ENCODE peak calls at places on chromosomes 16 and 17, in ten cellular contexts. Q, N, E, R, L, G, S, J, Y and P are unnamed samples.
A peak's percentile ranks its signal among the peaks of the same experiment; 100 is the strongest.

GRCh38 chr17:76911299-76912007 is 43.2 kb downstream of the MGAT5B start:
- DNase-seq in E (peak; percentile 48), G (no peak), Y (no peak), S (no peak), J (no peak), R (no peak), Q (no peak), L (no peak), N (no peak), P (no peak)

GRCh38 chr16:67022531-67023214 is 6.3 kb upstream of the CBFB start:
- DNase-seq in S (no peak), Y (no peak), N (peak; percentile 14), R (no peak), G (no peak), Q (peak; percentile 22), E (no peak), L (peak; percentile 43), J (no peak), P (no peak)

GRCh38 chr17:62092784-62093183 is 27.7 kb upstream of the MED13 start:
- DNase-seq in S (no peak), Q (no peak), E (no peak), J (no peak), G (no peak), R (no peak), L (no peak), N (no peak), Y (no peak), P (no peak)

GRCh38 chr16:8130197-8130596 is 460.1 kb downstream of the TMEM114 start:
- DNase-seq in Y (no peak), E (no peak), Q (no peak), R (no peak), L (no peak), N (no peak), J (no peak), G (no peak), S (no peak), P (no peak)

GRCh38 chr17:17060001-17060929 is 18.0 kb downstream of the MPRIP start:
- DNase-seq in E (no peak), G (no peak), Q (no peak), Y (no peak), J (peak; percentile 62), R (no peak), N (no peak), S (no peak), L (no peak), P (peak; percentile 53)

GRCh38 chr16:49441366-49441780 is 67.8 kb downstream of the C16orf78 start:
- DNase-seq in S (no peak), J (peak; percentile 89), N (no peak), Q (no peak), Y (peak; percentile 71), R (peak; percentile 39), L (peak; percentile 8), G (no peak), E (no peak), P (no peak)

GRCh38 chr16:89193021-89193575 is 7.2 kb downstream of the SLC22A31 start:
- DNase-seq in G (no peak), Y (no peak), S (peak; percentile 86), E (peak; percentile 95), L (peak; percentile 97), Q (no peak), J (peak; percentile 89), R (peak; percentile 48), N (peak; percentile 75), P (peak; percentile 91)

GRCh38 chr17:50270430-50271172 is 3.7 kb upstream of the TMEM92 start:
- DNase-seq in G (no peak), E (peak; percentile 81), R (no peak), N (peak; percentile 85), J (peak; percentile 71), Q (peak; percentile 55), L (peak; percentile 84), S (peak; percentile 81), Y (no peak), P (peak; percentile 90)

GRCh38 chr17:1197379-1197778 is 17.6 kb upstream of the ABR start:
- DNase-seq in G (no peak), L (peak; percentile 90), S (peak; percentile 40), J (no peak), E (peak; percentile 73), Y (no peak), N (peak; percentile 15), R (peak; percentile 58), Q (no peak), P (no peak)

GRCh38 chr16:20147091-20147490 is 73.4 kb upstream of the GPR139 start:
- DNase-seq in Y (no peak), Q (no peak), L (no peak), S (no peak), N (no peak), G (no peak), E (no peak), J (no peak), R (no peak), P (no peak)

GRCh38 chr17:6456914-6457687 is 12.8 kb downstream of the PIMREG start:
- DNase-seq in J (peak; percentile 62), G (no peak), N (peak; percentile 28), L (peak; percentile 65), S (peak; percentile 76), Y (no peak), E (peak; percentile 90), R (peak; percentile 53), Q (peak; percentile 61), P (no peak)

GRCh38 chr16:78122774-78123315 is 23.4 kb downstream of the WWOX start:
- DNase-seq in J (no peak), N (peak; percentile 76), Q (peak; percentile 60), E (no peak), L (peak; percentile 75), R (peak; percentile 19), G (no peak), Y (no peak), S (peak; percentile 53), P (no peak)

GRCh38 chr16:23254338-23254737 is 47.8 kb upstream of the SCNN1B start:
- DNase-seq in S (peak; percentile 48), J (no peak), Y (no peak), N (peak; percentile 68), G (no peak), Q (peak; percentile 40), E (no peak), L (no peak), R (no peak), P (no peak)

GRCh38 chr17:44988256-44988942 is 20.3 kb upstream of the C1QL1 start:
- DNase-seq in Y (no peak), N (no peak), G (no peak), R (no peak), L (no peak), Q (no peak), S (no peak), J (no peak), E (no peak), P (no peak)

GRCh38 chr16:49592507-49593422 is 219.2 kb downstream of the C16orf78 start:
- DNase-seq in Y (no peak), R (no peak), L (peak; percentile 43), Q (no peak), N (peak; percentile 14), G (no peak), S (peak; percentile 7), J (peak; percentile 56), E (no peak), P (no peak)

GRCh38 chr17:20074001-20074400 is 64.8 kb downstream of the SPECC1 start:
- DNase-seq in S (no peak), E (no peak), G (no peak), J (no peak), N (no peak), Y (no peak), R (no peak), L (peak; percentile 31), Q (no peak), P (no peak)

GRCh38 chr17:46773676-46774075 is 44.8 kb downstream of the WNT3 start:
- DNase-seq in G (no peak), N (no peak), L (no peak), Y (no peak), Q (no peak), J (no peak), R (no peak), E (no peak), S (no peak), P (peak; percentile 81)

GRCh38 chr16:49543315-49543946 is 169.8 kb downstream of the C16orf78 start:
- DNase-seq in Y (no peak), Q (no peak), S (no peak), J (peak; percentile 51), N (no peak), G (no peak), R (peak; percentile 55), L (no peak), E (no peak), P (peak; percentile 69)

GRCh38 chr17:9890124-9890523 is 14.9 kb downstream of the RCVRN start:
- DNase-seq in Q (peak; percentile 10), S (no peak), Y (no peak), E (no peak), R (no peak), G (no peak), J (no peak), N (no peak), L (peak; percentile 29), P (no peak)
- TF ChIP-seq CTCF in Q (peak; percentile 81), S (peak; percentile 34), Y (peak; percentile 62), E (no peak), R (peak; percentile 32), G (peak; percentile 21), J (no peak), N (peak; percentile 60), L (no peak), P (peak; percentile 77)

GRCh38 chr17:79702071-79702470 is 28.7 kb upstream of the ENPP7 start:
- DNase-seq in J (no peak), E (no peak), N (no peak), R (no peak), G (no peak), Q (no peak), S (no peak), Y (no peak), L (no peak), P (no peak)
- TF ChIP-seq CTCF in J (no peak), E (no peak), N (no peak), R (no peak), G (no peak), Q (peak; percentile 27), S (no peak), Y (no peak), L (no peak), P (peak; percentile 31)

GRCh38 chr16:84115919-84116719 is 623 bp downstream of the MBTPS1 start:
- DNase-seq in G (no peak), Y (no peak), Q (peak; percentile 3), R (no peak), S (peak; percentile 39), L (peak; percentile 58), E (no peak), J (no peak), N (peak; percentile 40), P (no peak)
- TF ChIP-seq CTCF in G (no peak), Y (no peak), Q (peak; percentile 72), R (peak; percentile 51), S (peak; percentile 37), L (no peak), E (peak; percentile 18), J (peak; percentile 22), N (no peak), P (peak; percentile 72)

DNA sequence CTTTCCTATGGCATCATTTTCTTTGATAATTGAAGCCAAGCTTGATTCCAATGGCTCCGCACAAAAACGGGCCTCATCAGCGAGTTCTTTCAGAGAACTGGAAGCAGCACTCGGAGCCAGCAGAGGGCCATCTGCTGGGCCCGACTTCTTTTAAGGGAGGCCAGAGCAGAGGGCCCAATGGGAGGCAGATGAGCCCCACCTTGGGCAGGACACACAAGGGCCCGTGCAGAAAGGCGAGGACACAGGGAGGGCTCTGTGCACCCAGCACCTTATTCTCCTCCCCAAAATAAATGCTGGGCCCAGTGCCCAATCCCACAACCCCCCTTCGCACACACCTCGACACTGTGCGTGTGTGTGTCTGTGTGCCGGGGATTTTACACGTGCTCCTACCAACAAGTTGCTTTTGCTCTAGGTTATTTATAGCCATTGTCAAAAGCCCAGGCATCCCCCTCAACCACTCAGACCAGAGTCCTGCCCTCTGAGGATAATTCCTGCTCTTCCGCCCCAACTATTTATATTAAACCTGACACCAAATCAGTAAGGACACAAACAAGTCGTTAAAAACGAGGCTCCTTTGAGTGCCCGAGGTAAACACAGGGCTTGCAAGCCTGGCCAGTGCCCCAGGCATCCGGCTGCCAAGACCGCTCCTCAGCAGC is 6.8 kb downstream of the AXIN2 start:
- DNase-seq in J (no peak), Q (no peak), Y (no peak), N (peak; percentile 35), L (no peak), E (no peak), S (peak; percentile 17), G (no peak), R (no peak), P (no peak)
- TF ChIP-seq CTCF in J (no peak), Q (no peak), Y (no peak), N (peak; percentile 20), L (peak; percentile 3), E (no peak), S (no peak), G (peak; percentile 13), R (peak; percentile 19), P (peak; percentile 7)